ENCODE peak calls at places on chromosomes 3 and 15, in seven cellular contexts. B is HCT116, E is HepG2, I is SK-N-SH, T is K562, L is H1, Z is GM12878. A is an unnamed sample.

GRCh38 chr3:9198805-9199386 is 50.5 kb downstream of the SRGAP3 start:
- DNase-seq in I (peak; percentile 32), L (no peak), Z (no peak), T (no peak), E (no peak), B (no peak), A (no peak)

GRCh38 chr3:55570361-55570760 is 83.3 kb upstream of the WNT5A start:
- DNase-seq in I (no peak), Z (no peak), E (no peak), T (no peak), B (no peak), L (no peak), A (no peak)

GRCh38 chr15:41996921-41997592 is 23.8 kb downstream of the PLA2G4E start:
- DNase-seq in I (no peak), L (no peak), T (no peak), B (no peak), Z (no peak), E (no peak), A (no peak)

GRCh38 chr15:64282701-64283100 is 73.3 kb downstream of the CSNK1G1 start:
- DNase-seq in I (no peak), T (no peak), E (no peak), L (no peak), Z (no peak), B (no peak), A (no peak)

GRCh38 chr3:120497318-120497717 is 46.5 kb upstream of the FSTL1 start:
- DNase-seq in L (no peak), Z (no peak), I (no peak), E (no peak), B (no peak), T (no peak), A (peak; percentile 30)

GRCh38 chr15:89030311-89030710 is 57.9 kb upstream of the ABHD2 start:
- DNase-seq in L (no peak), I (no peak), B (no peak), Z (no peak), E (no peak), T (no peak), A (no peak)

GRCh38 chr3:189981668-189982067 is 139.0 kb downstream of the P3H2 start:
- DNase-seq in Z (no peak), T (no peak), L (no peak), I (no peak), B (no peak), E (no peak), A (no peak)

GRCh38 chr15:41256577-41257038 is 25.5 kb downstream of the CHP1 start:
- DNase-seq in L (no peak), Z (no peak), I (no peak), T (no peak), B (no peak), E (peak; percentile 78), A (no peak)

GRCh38 chr3:52982839-52983238 is 63.0 kb downstream of the SFMBT1 start:
- DNase-seq in B (no peak), I (no peak), T (no peak), E (no peak), L (no peak), Z (no peak), A (no peak)

GRCh38 chr15:79593119-79593869 is 161.2 kb downstream of the MINAR1 start:
- DNase-seq in E (peak; percentile 13), I (no peak), Z (no peak), T (no peak), B (no peak), L (no peak), A (peak; percentile 48)

GRCh38 chr15:86362556-86362955 is 282.9 kb downstream of the AGBL1 start:
- DNase-seq in E (no peak), L (no peak), Z (no peak), B (no peak), T (no peak), I (no peak), A (no peak)

GRCh38 chr3:123396171-123397049 is 52.5 kb downstream of the ADCY5 start:
- DNase-seq in T (no peak), L (no peak), B (no peak), Z (no peak), I (no peak), E (no peak), A (no peak)

GRCh38 chr15:62726461-62726860 is 316.1 kb upstream of the TPM1 start:
- DNase-seq in T (no peak), Z (no peak), I (no peak), B (no peak), L (no peak), E (no peak), A (no peak)

GRCh38 chr3:24242012-24242698 is 252.5 kb downstream of the THRB start:
- DNase-seq in E (no peak), L (no peak), I (no peak), T (no peak), Z (no peak), B (no peak), A (no peak)

GRCh38 chr3:11641683-11642407 is 1.9 kb downstream of the VGLL4 start:
- DNase-seq in E (no peak), I (no peak), Z (no peak), L (no peak), T (peak; percentile 45), B (no peak), A (peak; percentile 29)

GRCh38 chr3:155019576-155019975 is 60.5 kb upstream of the MME start:
- DNase-seq in Z (no peak), T (no peak), I (no peak), B (no peak), L (no peak), E (no peak), A (no peak)

GRCh38 chr3:123737168-123737567 is 147.0 kb downstream of the MYLK start:
- DNase-seq in B (no peak), T (no peak), Z (no peak), E (no peak), L (no peak), I (no peak), A (no peak)

GRCh38 chr15:75091814-75092213 is 68.4 kb downstream of the PPCDC start:
- DNase-seq in E (no peak), T (no peak), B (no peak), I (no peak), Z (peak; percentile 82), L (no peak), A (no peak)

GRCh38 chr15:71691700-71692417 is 118.5 kb upstream of the NR2E3 start:
- DNase-seq in I (no peak), T (no peak), B (no peak), L (no peak), E (no peak), Z (no peak), A (peak; percentile 87)

GRCh38 chr3:156626104-156626503 is 48.3 kb upstream of the TIPARP start:
- DNase-seq in I (no peak), T (no peak), Z (no peak), E (no peak), L (no peak), B (no peak), A (no peak)

GRCh38 chr3:84965141-84965540 is 6.4 kb downstream of the CADM2 start:
- DNase-seq in T (peak; percentile 2), L (peak; percentile 58), I (peak; percentile 63), B (no peak), E (peak; percentile 10), Z (no peak), A (peak; percentile 15)

GRCh38 chr3:126432901-126433480 is 38.3 kb downstream of the CFAP100 start:
- DNase-seq in L (no peak), E (no peak), T (no peak), Z (no peak), I (no peak), B (no peak), A (no peak)

GRCh38 chr3:28836199-28836598 is 444.7 kb upstream of the RBMS3 start:
- DNase-seq in Z (no peak), E (no peak), L (no peak), I (no peak), T (no peak), B (no peak), A (no peak)

DNA sequence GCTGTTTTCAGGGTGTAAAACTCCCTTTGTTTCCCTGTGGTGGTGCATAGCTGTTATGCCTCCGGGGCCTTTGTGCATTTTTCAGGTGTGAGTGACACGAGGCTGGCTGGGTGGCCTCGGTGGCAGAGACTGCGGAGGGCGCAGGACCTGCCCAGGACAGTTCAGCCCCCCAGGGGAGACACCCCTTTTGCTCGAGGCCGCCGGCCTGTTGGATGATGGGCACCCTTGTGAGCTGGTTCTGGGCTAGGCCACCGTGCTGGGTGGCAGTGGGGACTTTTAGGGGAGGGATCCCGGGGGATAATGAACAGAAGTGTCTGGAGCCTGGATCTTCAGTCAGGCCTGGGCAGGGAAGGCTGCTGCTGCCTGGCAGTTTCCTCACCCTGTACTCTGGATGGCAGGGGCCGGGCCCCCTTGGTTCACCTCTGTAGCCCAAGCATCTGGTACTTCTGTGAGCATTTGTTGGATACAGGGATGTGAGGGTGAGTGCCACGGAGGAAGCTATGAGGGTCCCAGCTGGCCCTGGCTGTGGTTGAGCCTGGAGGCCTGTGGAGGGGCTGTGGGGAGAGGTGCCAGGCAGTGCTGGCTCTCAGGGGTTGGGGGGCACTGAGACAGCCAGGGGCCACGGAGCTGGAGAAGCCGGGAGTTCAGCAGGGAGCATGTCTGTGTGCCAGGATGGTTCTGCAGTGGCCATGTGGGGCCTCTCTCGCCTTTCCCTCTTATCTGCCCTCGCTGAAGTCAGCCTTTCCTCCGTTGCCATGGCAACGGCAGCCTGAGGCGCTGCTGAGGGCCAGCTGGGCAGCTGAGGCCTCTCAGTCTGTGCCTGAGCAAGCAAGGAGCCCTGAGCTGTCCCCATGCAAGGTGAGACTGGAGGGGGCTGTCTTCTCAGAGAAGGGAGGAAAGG is 49.0 kb downstream of the KY start:
- DNase-seq in L (peak; percentile 29), Z (no peak), T (peak; percentile 40), E (no peak), B (no peak), I (peak; percentile 89), A (no peak)
- TF ChIP-seq JUND in L (no peak), Z (no peak), T (no peak), E (no peak), B (no peak), I (no peak), A (no peak)

DNA sequence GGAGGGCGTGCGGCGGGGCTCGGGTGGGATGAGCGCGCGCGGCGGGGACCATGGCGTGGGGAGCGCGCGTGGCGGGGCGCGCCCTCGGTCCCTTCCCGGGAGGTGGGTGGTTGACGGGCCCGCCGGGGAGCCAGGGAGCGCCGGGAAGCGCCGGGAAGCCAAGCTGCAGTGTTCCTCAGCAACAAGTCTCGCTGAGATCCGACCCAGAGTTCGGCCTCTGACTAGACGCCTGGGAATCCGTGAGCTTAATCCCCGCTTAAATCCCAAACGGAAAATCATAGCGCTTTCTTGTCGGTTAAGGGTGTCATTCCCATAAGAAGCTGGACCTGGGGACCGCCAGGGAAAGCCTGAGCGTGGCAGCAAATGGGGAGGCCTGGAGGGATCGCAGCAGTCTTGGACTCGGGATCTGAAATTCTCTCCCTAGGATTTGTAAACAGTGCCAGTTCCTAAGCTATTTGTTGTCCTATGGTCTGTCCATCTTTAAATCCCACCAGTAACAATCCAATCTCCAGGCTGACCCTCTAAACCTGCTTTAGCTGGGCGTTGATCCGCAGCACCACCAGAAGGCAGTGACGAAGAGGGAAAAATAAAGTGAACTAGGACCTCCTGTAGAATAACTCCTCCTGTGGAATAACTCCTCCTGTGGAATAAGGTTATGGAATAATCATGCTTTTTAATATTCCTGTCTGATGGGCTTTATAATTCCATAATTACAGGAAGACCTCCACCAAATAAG is 560 bp upstream of the NEDD4 start:
- DNase-seq in B (peak; percentile 21), I (peak; percentile 63), E (peak; percentile 24), L (no peak), Z (no peak), T (peak; percentile 36), A (no peak)
- TF ChIP-seq JUND in B (no peak), I (no peak), E (no peak), L (no peak), Z (no peak), T (no peak), A (no peak)

GRCh38 chr3:4394048-4394447 is 73.0 kb downstream of the SUMF1 start:
- DNase-seq in B (no peak), E (no peak), I (no peak), T (no peak), L (no peak), Z (no peak), A (no peak)
- TF ChIP-seq JUND in B (no peak), E (no peak), I (no peak), T (no peak), L (no peak), Z (no peak), A (no peak)

GRCh38 chr15:98774756-98775497 is 126.6 kb downstream of the IGF1R start:
- DNase-seq in E (peak; percentile 35), Z (no peak), L (no peak), B (no peak), T (no peak), I (no peak), A (no peak)
- TF ChIP-seq JUND in E (no peak), Z (no peak), L (no peak), B (no peak), T (no peak), I (no peak), A (no peak)